ENCODE peak calls at places on chromosomes 7 and 10, in nine cellular contexts. H, Y, A, W, E, B, C, J and L are unnamed samples. For H3K9me3, the result is how much of the 10 kb centered on the place peaks cover.

GRCh38 chr10:123942114-123942513 is 50.5 kb upstream of the CPXM2 start:
- DNase-seq in J (no peak), C (no peak), Y (no peak), H (no peak), W (no peak), A (no peak), E (no peak), B (no peak), L (no peak)

GRCh38 chr10:101896466-101896865 is 52.9 kb upstream of the KCNIP2 start:
- DNase-seq in E (peak), B (no peak), C (no peak), Y (no peak), A (no peak), W (no peak), H (no peak), J (no peak), L (no peak)

GRCh38 chr10:54983255-54983654 is 182.2 kb upstream of the PCDH15 start:
- DNase-seq in W (no peak), B (no peak), E (no peak), A (no peak), H (no peak), Y (no peak), C (peak), J (no peak), L (no peak)

GRCh38 chr7:50849991-50850390 is 67.3 kb upstream of the GRB10 start:
- DNase-seq in A (no peak), W (no peak), C (no peak), E (no peak), Y (no peak), B (no peak), J (no peak), H (no peak), L (no peak)

GRCh38 chr7:91228327-91228726 is 35.9 kb upstream of the FZD1 start:
- DNase-seq in C (peak), H (no peak), J (no peak), W (no peak), A (no peak), Y (no peak), E (no peak), B (no peak), L (no peak)

GRCh38 chr7:22121702-22122474 is 176.2 kb upstream of the CDCA7L start:
- DNase-seq in Y (peak), J (no peak), E (no peak), A (peak), B (no peak), H (no peak), C (no peak), W (no peak), L (no peak)

GRCh38 chr10:131084791-131085585 is 226.5 kb downstream of the TCERG1L start:
- DNase-seq in J (no peak), C (no peak), A (no peak), B (no peak), W (no peak), Y (no peak), E (no peak), H (no peak), L (no peak)

GRCh38 chr10:84135836-84136235 is 3.5 kb upstream of the GHITM start:
- DNase-seq in B (no peak), H (no peak), C (peak), A (no peak), Y (no peak), W (no peak), E (no peak), J (no peak), L (no peak)

GRCh38 chr10:6062101-6062771 is at the start of gene IL2RA:
- DNase-seq in B (peak), J (no peak), Y (no peak), C (no peak), E (no peak), W (no peak), H (no peak), A (peak), L (no peak)

GRCh38 chr7:45230611-45231165 is 73.1 kb downstream of the RAMP3 start:
- DNase-seq in C (no peak), B (no peak), W (no peak), A (no peak), Y (no peak), H (no peak), J (no peak), E (no peak), L (no peak)

GRCh38 chr7:129188372-129188891 is at the start of gene SMO:
- DNase-seq in Y (peak), H (no peak), A (no peak), C (peak), E (no peak), W (peak), J (no peak), B (no peak), L (no peak)

GRCh38 chr7:27154901-27155815 is 1.3 kb downstream of the HOXA7 start:
- DNase-seq in A (no peak), Y (no peak), E (no peak), C (no peak), W (no peak), B (no peak), J (no peak), H (no peak), L (no peak)

GRCh38 chr7:105990726-105991465 is 27.8 kb downstream of the CDHR3 start:
- DNase-seq in B (no peak), H (no peak), E (no peak), J (no peak), C (no peak), W (no peak), Y (peak), A (no peak), L (peak)

GRCh38 chr10:121926157-121926556 is 1.7 kb downstream of the ATE1 start:
- DNase-seq in C (no peak), Y (no peak), A (no peak), W (no peak), E (no peak), J (no peak), B (no peak), H (no peak), L (no peak)

GRCh38 chr7:102125127-102125561 is 161.5 kb upstream of the SH2B2 start:
- DNase-seq in W (peak), H (peak), Y (peak), J (peak), E (peak), C (peak), B (no peak), A (no peak), L (no peak)

GRCh38 chr7:106276513-106276912 is 8.3 kb downstream of the NAMPT start:
- DNase-seq in J (no peak), W (no peak), E (no peak), Y (no peak), A (no peak), B (no peak), C (no peak), H (no peak), L (no peak)

GRCh38 chr10:79159141-79159619 is 90.4 kb downstream of the ZMIZ1 start:
- DNase-seq in J (no peak), B (no peak), E (no peak), Y (no peak), C (peak), W (peak), H (no peak), A (no peak), L (no peak)

GRCh38 chr7:30135551-30136271 is 925 bp downstream of the MTURN start:
- DNase-seq in H (no peak), A (peak), Y (peak), C (peak), B (peak), J (no peak), E (peak), W (peak), L (no peak)

GRCh38 chr7:428387-428786 is 91.3 kb downstream of the PDGFA start:
- DNase-seq in H (no peak), B (no peak), J (no peak), Y (no peak), A (no peak), W (no peak), C (no peak), E (no peak), L (no peak)

GRCh38 chr10:77251297-77252013 is 386.2 kb downstream of the KCNMA1 start:
- DNase-seq in H (no peak), W (peak), C (peak), E (no peak), A (peak), J (peak), B (no peak), Y (no peak), L (no peak)

GRCh38 chr10:50554995-50555568 is 68.7 kb downstream of the SGMS1 start:
- DNase-seq in C (peak), H (no peak), Y (no peak), B (no peak), E (no peak), A (no peak), W (no peak), J (no peak), L (no peak)

GRCh38 chr7:131027287-131027773 is 293.3 kb upstream of the KLF14 start:
- DNase-seq in E (no peak), C (no peak), H (no peak), A (peak), W (no peak), Y (no peak), B (peak), J (no peak), L (no peak)

GRCh38 chr7:22664988-22665798 is 61.8 kb upstream of the IL6 start:
- DNase-seq in H (no peak), W (no peak), A (no peak), B (no peak), C (no peak), E (no peak), Y (no peak), J (no peak), L (no peak)

GRCh38 chr10:71734797-71735196 is 15.2 kb upstream of the C10orf105 start:
- DNase-seq in C (no peak), W (no peak), H (no peak), B (no peak), A (no peak), J (no peak), E (no peak), Y (no peak), L (no peak)

GRCh38 chr10:287814-288213 is 152.6 kb downstream of the ZMYND11 start:
- DNase-seq in H (no peak), E (no peak), Y (no peak), W (peak), B (no peak), J (peak), C (peak), A (no peak), L (peak)

GRCh38 chr10:44168478-44168877 is 216.4 kb downstream of the CXCL12 start:
- DNase-seq in Y (no peak), B (no peak), C (no peak), E (no peak), A (no peak), W (no peak), H (no peak), J (no peak), L (no peak)

GRCh38 chr7:6226194-6226799 is 46.1 kb downstream of the CYTH3 start:
- DNase-seq in E (peak), Y (no peak), A (no peak), B (no peak), J (no peak), H (no peak), C (no peak), W (peak), L (no peak)

GRCh38 chr10:129870926-129871660 is 93.0 kb downstream of the EBF3 start:
- DNase-seq in J (no peak), E (no peak), Y (no peak), C (no peak), A (no peak), H (no peak), W (no peak), B (no peak), L (no peak)

GRCh38 chr7:150448789-150449147 is 1.7 kb upstream of the GIMAP8 start:
- DNase-seq in B (peak), A (peak), E (no peak), Y (peak), C (peak), W (no peak), H (peak), J (peak), L (peak)

GRCh38 chr7:150449206-150449956 is 1.0 kb upstream of the GIMAP8 start:
- DNase-seq in Y (no peak), H (no peak), A (peak), J (no peak), W (no peak), B (no peak), C (no peak), E (no peak), L (no peak)

GRCh38 chr7:150451097-150451793 is 815 bp downstream of the GIMAP8 start:
- DNase-seq in C (no peak), A (peak), Y (peak), B (peak), J (no peak), H (no peak), W (no peak), E (no peak), L (no peak)

GRCh38 chr7:150451833-150452431 is 1.5 kb downstream of the GIMAP8 start:
- DNase-seq in H (no peak), J (no peak), E (no peak), B (no peak), C (no peak), W (no peak), A (peak), Y (peak), L (no peak)

DNA sequence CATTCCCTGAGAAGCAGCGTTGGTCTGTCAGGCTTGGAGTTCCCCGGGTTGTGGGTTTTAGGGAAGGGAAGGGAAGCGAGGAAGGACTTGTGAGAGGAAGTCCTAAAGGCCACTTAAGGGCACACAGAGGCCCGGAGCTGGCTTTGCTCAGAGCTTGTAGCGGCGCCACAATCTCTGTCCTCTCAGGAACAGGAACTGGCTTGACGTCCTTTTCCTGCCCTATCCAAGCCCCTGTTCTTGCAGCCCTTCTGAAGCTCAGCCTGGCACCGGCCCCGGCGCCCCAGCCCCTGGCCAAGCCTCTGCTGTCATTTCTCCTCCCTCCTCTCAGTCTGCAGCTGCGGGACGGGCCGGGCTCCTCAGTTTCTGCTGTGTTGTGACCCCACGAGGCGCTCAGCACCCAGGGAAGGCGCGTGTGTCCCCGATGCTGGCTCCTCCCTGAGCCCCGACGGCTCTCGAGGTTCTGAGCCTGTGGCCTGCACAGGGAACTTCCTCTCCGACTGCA is at the start of gene GIMAP8:
- DNase-seq in B (peak), Y (peak), A (peak), J (no peak), H (no peak), W (no peak), E (no peak), C (no peak), L (no peak)
- H3K4me3 ChIP-seq in B (peak), Y (peak), A (peak), J (no peak), H (no peak), W (no peak), E (no peak), C (no peak), L (no peak)

GRCh38 chr7:139423091-139423490 is 60.4 kb downstream of the KLRG2 start:
- DNase-seq in J (no peak), A (no peak), W (no peak), E (no peak), Y (no peak), C (no peak), B (no peak), H (no peak), L (no peak)

GRCh38 chr7:139421123-139421522 is 61.4 kb downstream of the LUC7L2 start:
- DNase-seq in Y (no peak), C (no peak), W (no peak), H (no peak), J (no peak), A (no peak), E (no peak), B (no peak), L (no peak)

GRCh38 chr7:139422126-139422525 is 61.3 kb downstream of the KLRG2 start:
- DNase-seq in C (no peak), W (no peak), E (no peak), J (no peak), H (no peak), Y (no peak), B (no peak), A (no peak), L (no peak)

GRCh38 chr7:139426258-139427028 is 57.0 kb downstream of the KLRG2 start:
- DNase-seq in E (no peak), Y (peak), A (no peak), B (no peak), W (no peak), H (no peak), C (no peak), J (no peak), L (no peak)

GRCh38 chr7:139424004-139424403 is 59.5 kb downstream of the KLRG2 start:
- DNase-seq in C (no peak), A (no peak), Y (no peak), W (no peak), J (no peak), B (no peak), E (no peak), H (no peak), L (no peak)
- H3K27ac ChIP-seq in C (no peak), A (no peak), Y (no peak), W (no peak), J (no peak), B (no peak), E (no peak), H (no peak), L (no peak)

GRCh38 chr7:57327081-57327480 is 122.9 kb upstream of the ZNF716 start:
- DNase-seq in E (no peak), J (no peak), B (no peak), C (no peak), H (no peak), Y (no peak), W (no peak), A (no peak), L (no peak)
- H3K9me3 ChIP-seq in E (half or more), J (under half), B (under half), C (under half), H (under half), Y (under half), W (under half), A (under half), L (under half)

GRCh38 chr10:30833625-30833970 is 198.1 kb downstream of the ZNF438 start:
- DNase-seq in E (no peak), A (no peak), J (no peak), B (no peak), C (no peak), H (no peak), W (no peak), Y (no peak), L (no peak)
- H3K4me3 ChIP-seq in E (no peak), A (no peak), J (no peak), B (no peak), C (no peak), H (no peak), W (no peak), Y (no peak), L (no peak)

GRCh38 chr7:144001543-144001942 is 1.4 kb downstream of the OR6B1 start:
- DNase-seq in E (no peak), H (no peak), A (no peak), W (no peak), B (no peak), Y (no peak), J (no peak), C (no peak), L (no peak)
- H3K27ac ChIP-seq in E (no peak), H (no peak), A (no peak), W (no peak), B (no peak), Y (no peak), J (no peak), C (no peak), L (no peak)

GRCh38 chr7:158976468-158976848 is 120.1 kb downstream of the DYNC2I1 start:
- DNase-seq in B (no peak), J (no peak), Y (no peak), H (no peak), C (no peak), W (no peak), A (no peak), E (no peak), L (no peak)

GRCh38 chr7:158976849-158977593 is 120.7 kb downstream of the DYNC2I1 start:
- DNase-seq in Y (peak), C (peak), A (peak), H (peak), W (peak), E (peak), B (peak), J (peak), L (peak)

GRCh38 chr7:158979023-158979529 is 122.7 kb downstream of the DYNC2I1 start:
- DNase-seq in W (no peak), H (no peak), Y (no peak), C (no peak), A (no peak), B (no peak), E (no peak), J (no peak), L (no peak)

GRCh38 chr7:158975526-158976467 is 119.4 kb downstream of the DYNC2I1 start:
- DNase-seq in Y (no peak), B (no peak), C (peak), W (no peak), E (no peak), J (no peak), A (peak), H (no peak), L (no peak)

DNA sequence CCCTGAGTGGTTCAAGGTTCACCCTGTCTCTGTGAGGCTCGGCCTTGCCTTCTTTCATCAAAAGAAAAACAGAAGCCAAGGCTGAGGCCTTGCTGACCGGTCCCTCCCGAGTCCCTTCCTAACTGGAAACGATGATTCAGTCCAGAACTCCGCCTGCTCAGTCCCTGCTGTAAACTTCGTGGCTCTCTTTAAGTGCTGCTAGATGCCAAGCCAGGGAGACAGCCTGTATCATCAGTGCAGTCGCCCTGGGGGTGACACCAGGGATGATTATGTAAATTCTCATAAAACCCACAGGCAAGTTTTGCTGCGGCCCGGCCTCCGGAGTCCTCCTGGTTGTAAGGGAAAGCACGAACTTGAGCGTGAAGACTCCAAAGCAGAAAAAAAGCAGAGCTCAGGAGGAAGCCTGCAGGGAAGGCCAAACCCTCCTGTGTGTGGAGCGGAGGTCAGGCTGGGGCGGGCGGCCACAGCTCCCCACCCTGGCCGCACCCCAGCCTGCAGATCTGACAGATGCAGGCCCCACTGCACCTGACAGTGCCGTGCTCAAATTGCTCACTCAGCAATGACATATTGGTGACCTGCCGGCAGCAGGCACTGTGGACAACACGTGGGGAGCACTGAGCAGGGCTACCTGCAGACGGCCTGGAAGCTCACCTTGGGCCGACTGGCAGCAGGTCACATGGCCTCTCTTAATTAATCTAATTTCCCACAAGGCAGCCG is 123.4 kb downstream of the DYNC2I1 start:
- DNase-seq in A (no peak), C (no peak), H (no peak), B (no peak), W (no peak), J (no peak), E (no peak), Y (no peak), L (no peak)
- H3K9me3 ChIP-seq in A (under half), C (under half), H (under half), B (under half), W (under half), J (under half), E (under half), Y (under half), L (under half)